ENCODE peak calls at places on chromosomes 3 and 15, in ten cellular contexts. A is trophoblast cell; W is endothelial cell; Y is HEK293T; Q is CD8-positive, alpha-beta memory T cell; I is NCI-H2081; D is left cardiac atrium; X is T-helper 1 cell; C is hippocampal formation; R is MV-4-11. M is an unnamed sample.

GRCh38 chr3:4529901-4530588 is 36.9 kb downstream of the ITPR1 start:
- DNase-seq in W (no peak), A (no peak), C (no peak), I (no peak), Q (no peak), Y (no peak), D (no peak), X (no peak), R (peak), M (no peak)

GRCh38 chr15:57114070-57114469 is 195.6 kb downstream of the TCF12 start:
- DNase-seq in W (no peak), C (no peak), I (no peak), A (no peak), Y (no peak), Q (no peak), D (no peak), X (no peak), R (peak), M (no peak)

GRCh38 chr15:38651328-38652038 is 86.9 kb upstream of the RASGRP1 start:
- DNase-seq in W (no peak), Y (no peak), R (no peak), I (no peak), D (no peak), Q (peak), C (no peak), A (no peak), X (peak), M (no peak)

GRCh38 chr3:151198849-151199248 is 4.2 kb downstream of the GPR171 start:
- DNase-seq in Y (no peak), D (no peak), A (no peak), W (no peak), C (no peak), Q (no peak), R (no peak), X (no peak), I (no peak), M (no peak)

GRCh38 chr15:47750030-47750739 is 32.9 kb downstream of the SEMA6D start:
- DNase-seq in R (no peak), W (no peak), I (no peak), Q (no peak), X (no peak), C (no peak), Y (no peak), D (no peak), A (peak), M (no peak)

GRCh38 chr3:39192490-39193092 is at the start of gene XIRP1:
- DNase-seq in D (no peak), R (no peak), Y (no peak), X (no peak), I (no peak), C (no peak), Q (no peak), A (no peak), W (no peak), M (no peak)

GRCh38 chr3:27542469-27542868 is 58.3 kb upstream of the SLC4A7 start:
- DNase-seq in I (no peak), R (no peak), C (no peak), D (no peak), Y (no peak), Q (no peak), A (no peak), X (no peak), W (no peak), M (no peak)

GRCh38 chr3:61809879-61810278 is 248.5 kb downstream of the PTPRG start:
- DNase-seq in Q (no peak), X (no peak), A (no peak), I (peak), Y (no peak), D (peak), W (no peak), R (no peak), C (no peak), M (no peak)

GRCh38 chr15:70196314-70197291 is 98.9 kb upstream of the TLE3 start:
- DNase-seq in R (no peak), Y (peak), W (no peak), D (peak), I (peak), A (peak), X (peak), C (no peak), Q (no peak), M (no peak)